ENCODE peak calls at places on chromosomes 13 and 19, in four cellular contexts. R is Panc1, D is T-helper 17 cell, H is GM12865. S is an unnamed sample.

GRCh38 chr13:48251616-48252081 is 18.6 kb downstream of the ITM2B start:
- DNase-seq in R (no peak), D (no peak), H (no peak), S (no peak)

GRCh38 chr13:44713793-44714469 is 137.8 kb upstream of the TSC22D1 start:
- DNase-seq in R (no peak), D (no peak), H (no peak), S (peak; percentile 70)

GRCh38 chr13:72507394-72508199 is 219.8 kb downstream of the MZT1 start:
- DNase-seq in R (no peak), D (no peak), H (no peak), S (no peak)

GRCh38 chr19:51681286-51681956 is 11.7 kb upstream of the SPACA6 start:
- DNase-seq in R (no peak), D (no peak), H (no peak), S (no peak)

GRCh38 chr19:11479470-11480080 is 1.3 kb downstream of the ELAVL3 start:
- DNase-seq in R (no peak), D (no peak), H (no peak), S (no peak)

GRCh38 chr19:29785955-29786589 is 25.7 kb upstream of the CCNE1 start:
- DNase-seq in R (no peak), D (no peak), H (peak; percentile 41), S (no peak)

GRCh38 chr19:8361921-8362793 is 1.8 kb upstream of the ANGPTL4 start:
- DNase-seq in R (peak; percentile 93), D (no peak), H (no peak), S (peak; percentile 98)

GRCh38 chr19:18044825-18045304 is 36.9 kb downstream of the ARRDC2 start:
- DNase-seq in R (no peak), D (peak; percentile 66), H (peak; percentile 96), S (peak; percentile 86)

GRCh38 chr19:45478454-45479238 is 10.8 kb downstream of the FOSB start:
- DNase-seq in R (peak; percentile 83), D (peak; percentile 88), H (peak; percentile 97), S (peak; percentile 91)

GRCh38 chr19:54154603-54155345 is 4.7 kb downstream of the LENG1 start:
- DNase-seq in R (no peak), D (no peak), H (no peak), S (no peak)

GRCh38 chr13:99326012-99326411 is 18.8 kb upstream of the GPR183 start:
- DNase-seq in R (no peak), D (no peak), H (peak; percentile 46), S (no peak)

GRCh38 chr19:13093407-13094284 is 9.0 kb downstream of the LYL1 start:
- DNase-seq in R (no peak), D (peak; percentile 78), H (peak; percentile 87), S (peak; percentile 95)

GRCh38 chr13:24742294-24742693 is 21.7 kb upstream of the RNF17 start:
- DNase-seq in R (no peak), D (no peak), H (no peak), S (no peak)

GRCh38 chr13:37198629-37199028 is 93.2 kb upstream of the CSNK1A1L start:
- DNase-seq in R (no peak), D (no peak), H (no peak), S (no peak)

GRCh38 chr19:6425732-6426686 is 1.4 kb upstream of the KHSRP start:
- DNase-seq in R (no peak), D (no peak), H (no peak), S (no peak)

GRCh38 chr19:41860419-41861097 is 503 bp downstream of the RPS19 start:
- DNase-seq in R (no peak), D (no peak), H (peak; percentile 37), S (no peak)

GRCh38 chr13:49633687-49634086 is 5.4 kb downstream of the ARL11 start:
- DNase-seq in R (no peak), D (no peak), H (no peak), S (no peak)

GRCh38 chr19:58279042-58279924 is 528 bp downstream of the ZNF8 start:
- DNase-seq in R (no peak), D (peak; percentile 5), H (peak; percentile 58), S (peak; percentile 81)

GRCh38 chr19:397941-398706 is 10.8 kb downstream of the C2CD4C start:
- DNase-seq in R (no peak), D (no peak), H (no peak), S (no peak)

GRCh38 chr19:54255105-54255775 is 1.8 kb downstream of the LILRB5 start:
- DNase-seq in R (no peak), D (no peak), H (no peak), S (peak; percentile 57)

GRCh38 chr13:21060063-21060826 is 1.1 kb downstream of the LATS2 start:
- DNase-seq in R (no peak), D (no peak), H (no peak), S (no peak)

GRCh38 chr19:54209748-54210494 is 9.3 kb downstream of the RPS9 start:
- DNase-seq in R (peak; percentile 96), D (no peak), H (no peak), S (peak; percentile 94)

GRCh38 chr19:49579193-49579592 is 1.2 kb downstream of the NOSIP start:
- DNase-seq in R (no peak), D (no peak), H (no peak), S (no peak)

GRCh38 chr13:73961181-73961580 is 173.0 kb downstream of the KLF12 start:
- DNase-seq in R (no peak), D (no peak), H (peak; percentile 73), S (no peak)

GRCh38 chr13:94427313-94427712 is 52.2 kb downstream of the DCT start:
- DNase-seq in R (no peak), D (no peak), H (no peak), S (no peak)

GRCh38 chr13:19153782-19154450 is 27.7 kb downstream of the TUBA3C start:
- DNase-seq in R (no peak), D (no peak), H (peak; percentile 57), S (no peak)

GRCh38 chr19:912181-913079 is 589 bp downstream of the R3HDM4 start:
- DNase-seq in R (no peak), D (no peak), H (peak; percentile 51), S (no peak)

GRCh38 chr19:53333071-53333465 is 481 bp upstream of the ZNF845 start:
- DNase-seq in R (no peak), D (no peak), H (peak; percentile 7), S (peak; percentile 68)

GRCh38 chr19:28715157-28715556 is 497.8 kb downstream of the UQCRFS1 start:
- DNase-seq in R (no peak), D (no peak), H (no peak), S (no peak)

GRCh38 chr19:33409906-33410685 is 36.6 kb downstream of the CEBPG start:
- DNase-seq in R (no peak), D (no peak), H (no peak), S (no peak)

GRCh38 chr13:76286178-76286577 is 600.0 kb downstream of the KCTD12 start:
- DNase-seq in R (no peak), D (no peak), H (no peak), S (no peak)

GRCh38 chr13:100443998-100444328 is 144.6 kb downstream of the GGACT start:
- DNase-seq in R (no peak), D (no peak), H (no peak), S (no peak)

GRCh38 chr13:59494560-59494970 is 669.2 kb downstream of the DIAPH3 start:
- DNase-seq in R (no peak), D (no peak), H (no peak), S (no peak)

GRCh38 chr13:51731759-51732158 is 72.2 kb downstream of the DHRS12 start:
- DNase-seq in R (no peak), D (no peak), H (no peak), S (no peak)

GRCh38 chr13:38636106-38636505 is 50.8 kb upstream of the FREM2 start:
- DNase-seq in R (no peak), D (no peak), H (no peak), S (no peak)

S was measured in right atrium auricular region.